ENCODE peak calls at places on chromosome 4, in eight cellular contexts. Y is left ventricle myocardium inferior; E is CD8-positive, alpha-beta T cell; S is cardiac muscle cell; H is fibroblast of mammary gland; C is uterus; I is GM12864; V is activated CD8-positive, alpha-beta T cell treated with anti-CD3 and anti-CD28 coated beads for 36 hours. K is an unnamed sample.
A peak's percentile ranks its signal among the peaks of the same experiment; 100 is the strongest.

GRCh38 chr4:71200944-71201533 is 137.8 kb upstream of the SLC4A4 start:
- DNase-seq in Y (no peak), S (no peak), I (no peak), E (no peak), H (no peak), V (no peak), C (no peak), K (no peak)

GRCh38 chr4:119604266-119604665 is 24.3 kb downstream of the PDE5A start:
- DNase-seq in Y (no peak), S (no peak), E (no peak), V (no peak), C (no peak), H (no peak), I (no peak), K (no peak)

GRCh38 chr4:73751166-73751565 is 10.8 kb downstream of the CXCL8 start:
- DNase-seq in V (no peak), S (peak; percentile 81), Y (no peak), E (no peak), H (no peak), I (no peak), C (no peak), K (no peak)

GRCh38 chr4:30757357-30757756 is 37.2 kb downstream of the PCDH7 start:
- DNase-seq in V (no peak), Y (no peak), I (no peak), S (peak; percentile 84), C (no peak), E (no peak), H (peak; percentile 92), K (no peak)

GRCh38 chr4:53905935-53906377 is 158.4 kb downstream of the CHIC2 start:
- DNase-seq in I (peak; percentile 13), H (peak; percentile 78), S (peak; percentile 89), Y (peak; percentile 33), V (peak; percentile 7), E (no peak), C (peak; percentile 51), K (no peak)

GRCh38 chr4:88002786-88003185 is 4.6 kb upstream of the PKD2 start:
- DNase-seq in S (peak; percentile 29), C (no peak), V (no peak), E (no peak), I (no peak), H (peak; percentile 19), Y (no peak), K (no peak)

GRCh38 chr4:3177905-3178304 is 71.1 kb upstream of the MSANTD1 start:
- DNase-seq in S (no peak), H (no peak), V (no peak), I (no peak), Y (no peak), E (no peak), C (no peak), K (no peak)

GRCh38 chr4:158934996-158935669 is 166.3 kb downstream of the FNIP2 start:
- DNase-seq in Y (no peak), S (no peak), C (no peak), E (no peak), V (no peak), I (no peak), H (peak; percentile 64), K (no peak)

GRCh38 chr4:36088542-36088941 is 155.8 kb downstream of the ARAP2 start:
- DNase-seq in E (no peak), S (no peak), C (no peak), V (no peak), I (no peak), H (no peak), Y (no peak), K (no peak)

GRCh38 chr4:4269326-4269725 is 20.6 kb downstream of the LYAR start:
- DNase-seq in V (peak; percentile 42), Y (no peak), H (no peak), I (no peak), E (peak; percentile 43), S (no peak), C (no peak), K (no peak)

GRCh38 chr4:168628251-168628650 is 131.4 kb downstream of the PALLD start:
- DNase-seq in E (no peak), V (no peak), H (no peak), S (no peak), Y (no peak), I (no peak), C (no peak), K (no peak)

GRCh38 chr4:138007572-138007971 is 234.6 kb downstream of the SLC7A11 start:
- DNase-seq in Y (no peak), I (no peak), E (no peak), C (no peak), H (peak; percentile 11), S (peak; percentile 17), V (no peak), K (no peak)

GRCh38 chr4:65069177-65069576 is 601.1 kb downstream of the EPHA5 start:
- DNase-seq in Y (no peak), E (no peak), I (no peak), H (no peak), V (no peak), S (no peak), C (no peak), K (no peak)

GRCh38 chr4:120801171-120801758 is 121.3 kb downstream of the PRDM5 start:
- DNase-seq in V (no peak), C (no peak), I (no peak), Y (peak; percentile 40), H (peak; percentile 74), S (peak; percentile 69), E (no peak), K (no peak)

GRCh38 chr4:95549246-95550138 is 719 bp upstream of the UNC5C start:
- DNase-seq in C (peak; percentile 35), V (peak; percentile 46), I (peak; percentile 33), H (no peak), S (peak; percentile 70), Y (peak; percentile 77), E (no peak), K (peak; percentile 69)

GRCh38 chr4:186118582-186118981 is 14.1 kb downstream of the FAM149A start:
- DNase-seq in E (no peak), H (no peak), I (no peak), Y (no peak), V (no peak), C (no peak), S (no peak), K (no peak)

GRCh38 chr4:123896446-123897071 is 500.0 kb downstream of the SPRY1 start:
- DNase-seq in H (peak; percentile 56), S (peak; percentile 74), E (no peak), Y (no peak), V (no peak), C (no peak), I (no peak), K (no peak)

GRCh38 chr4:125693233-125693632 is 378.5 kb downstream of the FAT4 start:
- DNase-seq in V (no peak), H (no peak), S (no peak), I (no peak), C (no peak), E (no peak), Y (no peak), K (no peak)

GRCh38 chr4:184097240-184097619 is 120.4 kb downstream of the ENPP6 start:
- DNase-seq in H (peak; percentile 35), V (peak; percentile 57), E (no peak), I (no peak), Y (peak; percentile 43), S (peak; percentile 11), C (peak; percentile 54), K (peak; percentile 28)

GRCh38 chr4:174521800-174522182 is 497 bp downstream of the HPGD start:
- DNase-seq in S (no peak), E (peak; percentile 10), Y (no peak), C (no peak), V (peak; percentile 21), H (no peak), I (no peak), K (no peak)

GRCh38 chr4:134490863-134491262 is 289.3 kb upstream of the PABPC4L start:
- DNase-seq in E (no peak), V (no peak), C (no peak), Y (no peak), H (no peak), S (no peak), I (no peak), K (no peak)

GRCh38 chr4:183241322-183241640 is 78.8 kb downstream of the CLDN22 start:
- DNase-seq in Y (no peak), H (peak; percentile 94), S (peak; percentile 86), C (no peak), E (no peak), I (no peak), V (no peak), K (no peak)

GRCh38 chr4:63708661-63709060 is 700.6 kb downstream of the TECRL start:
- DNase-seq in C (no peak), I (no peak), E (no peak), V (no peak), Y (no peak), S (no peak), H (no peak), K (no peak)

GRCh38 chr4:96895826-96896225 is 1055.9 kb downstream of the PDHA2 start:
- DNase-seq in S (no peak), C (no peak), Y (no peak), E (no peak), H (no peak), I (no peak), V (no peak), K (no peak)
- TF ChIP-seq CTCF in S (no peak), C (no peak), Y (no peak), E (no peak), H (no peak), I (no peak), V (no peak), K (no peak)

GRCh38 chr4:1604706-1605205 is 79.4 kb downstream of the FAM53A start:
- DNase-seq in V (peak; percentile 62), E (no peak), H (no peak), S (no peak), I (no peak), C (no peak), Y (no peak), K (no peak)
- TF ChIP-seq CTCF in V (no peak), E (peak; percentile 31), H (no peak), S (no peak), I (no peak), C (no peak), Y (no peak), K (no peak)

DNA sequence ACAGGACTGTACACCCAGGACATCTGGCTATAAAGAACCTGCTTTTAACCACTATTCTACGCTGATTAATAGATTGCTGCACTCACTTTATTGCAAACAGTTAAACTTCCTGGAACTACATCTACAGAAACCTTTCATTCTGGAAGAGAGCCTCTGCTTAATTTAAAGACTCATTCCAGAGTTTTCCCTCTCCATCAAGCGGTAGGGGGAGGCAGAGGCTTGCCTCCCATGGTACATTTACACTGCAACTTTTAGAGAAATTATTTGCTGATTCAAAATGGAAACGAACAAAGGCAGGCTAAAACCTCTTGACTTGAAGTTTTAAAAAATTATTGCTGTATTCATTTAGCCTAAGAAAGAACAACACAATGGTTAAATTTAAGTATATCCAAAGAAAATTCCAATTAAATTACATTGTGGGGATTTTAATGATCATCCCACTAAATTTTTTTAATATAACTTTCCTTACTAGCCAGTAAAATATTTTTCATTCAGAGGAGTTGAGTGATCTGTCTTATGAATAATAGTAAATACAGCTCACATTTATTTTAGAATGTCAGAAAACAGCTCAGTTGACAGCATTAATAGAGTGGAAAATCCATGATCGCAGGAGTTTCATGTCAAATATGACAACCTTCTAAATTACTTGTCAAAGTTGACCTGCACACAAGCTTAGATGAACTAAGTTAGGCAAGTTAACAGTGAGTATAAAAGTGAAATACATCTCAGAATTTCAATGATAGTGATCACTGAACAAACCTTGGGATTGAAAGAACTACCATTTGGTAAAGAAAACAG is 46.3 kb upstream of the PCDH10 start:
- DNase-seq in I (no peak), E (no peak), S (peak; percentile 4), H (no peak), C (no peak), V (no peak), Y (no peak), K (no peak)
- TF ChIP-seq CTCF in I (no peak), E (no peak), S (peak; percentile 7), H (no peak), C (no peak), V (no peak), Y (no peak), K (no peak)

GRCh38 chr4:122003335-122003734 is 51.5 kb upstream of the TRPC3 start:
- DNase-seq in V (peak; percentile 48), Y (no peak), S (peak; percentile 36), I (peak; percentile 40), E (peak; percentile 7), C (no peak), H (peak; percentile 52), K (peak; percentile 41)
- TF ChIP-seq CTCF in V (peak; percentile 53), Y (peak; percentile 28), S (peak; percentile 41), I (peak; percentile 79), E (no peak), C (no peak), H (peak; percentile 54), K (peak; percentile 9)